ENCODE peak calls at places on chromosome 9, in ten cellular contexts. W is DND-41; O is Caki2; M is IMR-90; J is mucosa of gallbladder; Y is iPS-NIHi11; G is amniotic stem cell; N is stimulated activated CD4-positive, alpha-beta T cell treated with anti-CD3 and anti-CD28 coated beads, Interleukin-2, amount 100 ng/mL, for 48 hours; B is WERI-Rb-1; C is endothelial cell. K is an unnamed sample.

GRCh38 chr9:131485728-131486381 is 16.9 kb upstream of the POMT1 start:
- DNase-seq in W (no peak), O (no peak), M (no peak), J (no peak), Y (no peak), G (no peak), N (no peak), B (no peak), C (no peak), K (no peak)

GRCh38 chr9:89533396-89534187 is 35.7 kb upstream of the SEMA4D start:
- DNase-seq in W (no peak), O (no peak), M (no peak), J (peak; percentile 64), Y (no peak), G (no peak), N (no peak), B (no peak), C (no peak), K (no peak)

GRCh38 chr9:88388886-88389617 is 808 bp downstream of the SPIN1 start:
- DNase-seq in W (peak; percentile 59), O (peak; percentile 70), M (peak; percentile 76), J (peak; percentile 29), Y (peak; percentile 86), G (peak; percentile 43), N (peak; percentile 19), B (peak; percentile 80), C (peak; percentile 67), K (peak; percentile 80)

GRCh38 chr9:34793428-34793827 is 83.5 kb upstream of the CCL21 start:
- DNase-seq in W (no peak), O (no peak), M (no peak), J (no peak), Y (no peak), G (no peak), N (no peak), B (no peak), C (no peak), K (no peak)

GRCh38 chr9:91840469-91840868 is 109.6 kb downstream of the ROR2 start:
- DNase-seq in W (no peak), O (no peak), M (no peak), J (no peak), Y (no peak), G (no peak), N (no peak), B (no peak), C (no peak), K (no peak)

GRCh38 chr9:124831642-124832364 is 21.5 kb upstream of the WDR38 start:
- DNase-seq in W (no peak), O (no peak), M (no peak), J (no peak), Y (no peak), G (no peak), N (no peak), B (no peak), C (no peak), K (no peak)

GRCh38 chr9:86116425-86116824 is 17.1 kb upstream of the GOLM1 start:
- DNase-seq in W (no peak), O (no peak), M (no peak), J (no peak), Y (no peak), G (no peak), N (no peak), B (no peak), C (no peak), K (no peak)

GRCh38 chr9:89313842-89314241 is 2.8 kb downstream of the CKS2 start:
- DNase-seq in W (no peak), O (no peak), M (peak; percentile 46), J (no peak), Y (no peak), G (no peak), N (no peak), B (no peak), C (no peak), K (no peak)

GRCh38 chr9:86064220-86064619 is 35.1 kb downstream of the GOLM1 start:
- DNase-seq in W (no peak), O (no peak), M (no peak), J (no peak), Y (no peak), G (no peak), N (no peak), B (no peak), C (no peak), K (no peak)

GRCh38 chr9:912776-913175 is 63.7 kb upstream of the DMRT3 start:
- DNase-seq in W (no peak), O (no peak), M (no peak), J (no peak), Y (no peak), G (no peak), N (no peak), B (no peak), C (no peak), K (no peak)

GRCh38 chr9:12812710-12813109 is 37.9 kb downstream of the LURAP1L start:
- DNase-seq in W (no peak), O (no peak), M (no peak), J (no peak), Y (no peak), G (no peak), N (no peak), B (no peak), C (no peak), K (no peak)

GRCh38 chr9:90290716-90291485 is 351.7 kb downstream of the DIRAS2 start:
- DNase-seq in W (no peak), O (no peak), M (peak; percentile 42), J (no peak), Y (no peak), G (no peak), N (no peak), B (no peak), C (no peak), K (no peak)

GRCh38 chr9:113985968-113986585 is 92.0 kb downstream of the AMBP start:
- DNase-seq in W (no peak), O (no peak), M (peak; percentile 41), J (peak; percentile 29), Y (no peak), G (no peak), N (no peak), B (no peak), C (no peak), K (no peak)

GRCh38 chr9:94865599-94866456 is 139.3 kb downstream of the AOPEP start:
- DNase-seq in W (no peak), O (no peak), M (peak; percentile 84), J (no peak), Y (no peak), G (no peak), N (no peak), B (peak; percentile 20), C (no peak), K (peak; percentile 20)

GRCh38 chr9:129720181-129720864 is 32.5 kb downstream of the PTGES start:
- DNase-seq in W (no peak), O (no peak), M (no peak), J (no peak), Y (peak; percentile 89), G (no peak), N (no peak), B (peak; percentile 73), C (peak; percentile 64), K (peak; percentile 45)

GRCh38 chr9:14080940-14081621 is 232.9 kb downstream of the NFIB start:
- DNase-seq in W (peak; percentile 18), O (no peak), M (peak; percentile 48), J (no peak), Y (no peak), G (no peak), N (no peak), B (no peak), C (no peak), K (no peak)

GRCh38 chr9:135079676-135080075 is 7.8 kb upstream of the OLFM1 start:
- DNase-seq in W (no peak), O (no peak), M (no peak), J (no peak), Y (no peak), G (no peak), N (no peak), B (no peak), C (no peak), K (peak; percentile 6)

GRCh38 chr9:109989296-109989695 is 209.3 kb downstream of the PALM2AKAP2 start:
- DNase-seq in W (no peak), O (no peak), M (peak; percentile 26), J (no peak), Y (no peak), G (no peak), N (no peak), B (no peak), C (no peak), K (no peak)

GRCh38 chr9:114053246-114054005 is 24.7 kb downstream of the AMBP start:
- DNase-seq in W (no peak), O (no peak), M (no peak), J (no peak), Y (no peak), G (no peak), N (no peak), B (no peak), C (no peak), K (no peak)

GRCh38 chr9:34994429-34995287 is 5.1 kb downstream of the DNAJB5 start:
- DNase-seq in W (no peak), O (peak; percentile 49), M (peak; percentile 49), J (peak; percentile 40), Y (peak; percentile 75), G (no peak), N (no peak), B (peak; percentile 86), C (peak; percentile 57), K (peak; percentile 55)

GRCh38 chr9:126637002-126637849 is 23.5 kb downstream of the LMX1B start:
- DNase-seq in W (no peak), O (no peak), M (no peak), J (no peak), Y (no peak), G (no peak), N (no peak), B (no peak), C (no peak), K (no peak)

GRCh38 chr9:21853414-21853813 is 51.0 kb downstream of the MTAP start:
- DNase-seq in W (no peak), O (peak; percentile 30), M (no peak), J (peak; percentile 54), Y (no peak), G (no peak), N (no peak), B (no peak), C (no peak), K (no peak)

GRCh38 chr9:93011114-93011513 is 47.4 kb upstream of the SUSD3 start:
- DNase-seq in W (no peak), O (no peak), M (no peak), J (no peak), Y (no peak), G (no peak), N (no peak), B (no peak), C (no peak), K (no peak)

GRCh38 chr9:4662108-4662988 is at the start of gene PLPP6:
- DNase-seq in W (peak; percentile 78), O (peak; percentile 86), M (peak; percentile 75), J (peak; percentile 86), Y (peak; percentile 93), G (no peak), N (peak; percentile 66), B (peak; percentile 92), C (peak; percentile 87), K (peak; percentile 89)

GRCh38 chr9:127165096-127165495 is 42.7 kb upstream of the ANGPTL2 start:
- DNase-seq in W (no peak), O (no peak), M (no peak), J (no peak), Y (no peak), G (no peak), N (no peak), B (peak; percentile 85), C (no peak), K (no peak)

GRCh38 chr9:130089141-130089540 is 35.4 kb downstream of the GPR107 start:
- DNase-seq in W (no peak), O (no peak), M (no peak), J (no peak), Y (no peak), G (no peak), N (no peak), B (no peak), C (no peak), K (no peak)

GRCh38 chr9:3043369-3043768 is 199.5 kb upstream of the PUM3 start:
- DNase-seq in W (no peak), O (peak; percentile 0), M (peak; percentile 6), J (no peak), Y (no peak), G (no peak), N (no peak), B (no peak), C (no peak), K (no peak)

GRCh38 chr9:78365979-78366697 is 69.2 kb downstream of the PSAT1 start:
- DNase-seq in W (no peak), O (no peak), M (peak; percentile 39), J (no peak), Y (no peak), G (no peak), N (no peak), B (no peak), C (no peak), K (no peak)

K was measured in glutamatergic neuron.